ENCODE peak calls at places on chromosomes 1 and 21, in six cellular contexts. P is PC-3, J is neural progenitor cell, S is hepatocyte, I is OCI-LY7, N is GM23338. G is an unnamed sample.

GRCh38 chr21:44303490-44303981 is 3.7 kb downstream of the PFKL start:
- DNase-seq in N (no peak), P (no peak), I (peak; percentile 50), S (peak; percentile 84), J (no peak), G (no peak)

GRCh38 chr1:16302709-16303627 is 49.3 kb downstream of the FBXO42 start:
- DNase-seq in J (no peak), N (no peak), P (no peak), I (no peak), S (peak; percentile 14), G (no peak)

GRCh38 chr1:5619469-5619868 is 372.8 kb downstream of the NPHP4 start:
- DNase-seq in J (no peak), I (no peak), S (no peak), N (no peak), P (no peak), G (no peak)

GRCh38 chr21:31873696-31874599 is 1.1 kb downstream of the HUNK start:
- DNase-seq in J (peak; percentile 82), N (peak; percentile 73), I (peak; percentile 39), P (peak; percentile 16), S (peak; percentile 83), G (peak; percentile 60)

GRCh38 chr1:189606795-189607476 is 870.7 kb downstream of the BRINP3 start:
- DNase-seq in I (no peak), N (no peak), J (no peak), P (peak; percentile 88), S (no peak), G (no peak)

GRCh38 chr1:113835686-113836290 is 23.5 kb upstream of the RSBN1 start:
- DNase-seq in S (peak; percentile 68), P (peak; percentile 75), N (peak; percentile 57), I (peak; percentile 71), J (peak; percentile 42), G (peak; percentile 29)

GRCh38 chr21:46457801-46458314 is 833 bp upstream of the DIP2A start:
- DNase-seq in P (peak; percentile 25), I (peak; percentile 57), N (peak; percentile 55), J (no peak), S (peak; percentile 57), G (peak; percentile 59)

GRCh38 chr1:207923561-207923960 is 12.6 kb upstream of the CD34 start:
- DNase-seq in N (no peak), P (no peak), I (no peak), J (peak; percentile 52), S (no peak), G (no peak)

GRCh38 chr1:175968486-175969182 is 225.2 kb upstream of the TNR start:
- DNase-seq in I (no peak), S (peak; percentile 3), J (no peak), N (no peak), P (no peak), G (no peak)

GRCh38 chr1:187129132-187129531 is 300.4 kb downstream of the PLA2G4A start:
- DNase-seq in I (no peak), S (no peak), P (no peak), N (no peak), J (no peak), G (no peak)

GRCh38 chr1:17149771-17150170 is 30.5 kb upstream of the PADI2 start:
- DNase-seq in N (peak; percentile 22), P (no peak), J (no peak), I (no peak), S (no peak), G (no peak)

GRCh38 chr1:79638382-79638781 is 631.9 kb upstream of the ADGRL4 start:
- DNase-seq in P (no peak), S (no peak), J (no peak), I (peak; percentile 10), N (no peak), G (no peak)

GRCh38 chr1:91948501-91949355 is 473 bp upstream of the BRDT start:
- DNase-seq in N (peak; percentile 17), P (no peak), J (no peak), I (no peak), S (no peak), G (no peak)

GRCh38 chr21:31108969-31109368 is 70.7 kb upstream of the KRTAP19-8 start:
- DNase-seq in N (peak; percentile 69), S (no peak), J (peak; percentile 13), I (peak; percentile 36), P (peak; percentile 45), G (peak; percentile 76)

GRCh38 chr1:163442940-163443339 is 121.2 kb downstream of the NUF2 start:
- DNase-seq in P (no peak), I (no peak), S (no peak), N (no peak), J (no peak), G (no peak)

GRCh38 chr1:9561429-9561828 is 22.2 kb downstream of the SLC25A33 start:
- DNase-seq in N (no peak), P (peak; percentile 80), I (peak; percentile 24), S (peak; percentile 81), J (no peak), G (no peak)

GRCh38 chr1:85952460-85952859 is 204.1 kb downstream of the COL24A1 start:
- DNase-seq in N (no peak), J (no peak), S (no peak), I (no peak), P (no peak), G (no peak)

GRCh38 chr1:224783006-224783651 is 146.3 kb upstream of the DNAH14 start:
- DNase-seq in J (no peak), I (peak; percentile 84), P (peak; percentile 50), S (no peak), N (no peak), G (peak; percentile 86)

GRCh38 chr1:109969430-109969829 is 15.1 kb upstream of the AHCYL1 start:
- DNase-seq in N (no peak), J (no peak), P (peak; percentile 77), S (no peak), I (no peak), G (no peak)

GRCh38 chr1:160098852-160099647 is 631 bp upstream of the IGSF8 start:
- DNase-seq in S (peak; percentile 98), J (peak; percentile 97), I (peak; percentile 95), N (peak; percentile 97), P (peak; percentile 96), G (peak; percentile 98)

GRCh38 chr1:248923932-248924331 is 17.9 kb downstream of the PGBD2 start:
- DNase-seq in N (no peak), J (no peak), S (no peak), P (no peak), I (no peak), G (no peak)
- H3K4me2 ChIP-seq in N (no peak overlapping the region), J (no peak overlapping the region), S (no peak overlapping the region), P (no peak overlapping the region), I (no peak overlapping the region), G (peak overlapping the region; percentile 78)

GRCh38 chr1:19606817-19607706 is 37.0 kb upstream of the NBL1 start:
- DNase-seq in S (no peak), P (no peak), N (no peak), J (no peak), I (no peak), G (no peak)
- H3K4me3 ChIP-seq in S (no peak overlapping the region), P (no peak overlapping the region), N (no peak overlapping the region), J (no peak overlapping the region), I (no peak overlapping the region), G (no peak overlapping the region)

DNA sequence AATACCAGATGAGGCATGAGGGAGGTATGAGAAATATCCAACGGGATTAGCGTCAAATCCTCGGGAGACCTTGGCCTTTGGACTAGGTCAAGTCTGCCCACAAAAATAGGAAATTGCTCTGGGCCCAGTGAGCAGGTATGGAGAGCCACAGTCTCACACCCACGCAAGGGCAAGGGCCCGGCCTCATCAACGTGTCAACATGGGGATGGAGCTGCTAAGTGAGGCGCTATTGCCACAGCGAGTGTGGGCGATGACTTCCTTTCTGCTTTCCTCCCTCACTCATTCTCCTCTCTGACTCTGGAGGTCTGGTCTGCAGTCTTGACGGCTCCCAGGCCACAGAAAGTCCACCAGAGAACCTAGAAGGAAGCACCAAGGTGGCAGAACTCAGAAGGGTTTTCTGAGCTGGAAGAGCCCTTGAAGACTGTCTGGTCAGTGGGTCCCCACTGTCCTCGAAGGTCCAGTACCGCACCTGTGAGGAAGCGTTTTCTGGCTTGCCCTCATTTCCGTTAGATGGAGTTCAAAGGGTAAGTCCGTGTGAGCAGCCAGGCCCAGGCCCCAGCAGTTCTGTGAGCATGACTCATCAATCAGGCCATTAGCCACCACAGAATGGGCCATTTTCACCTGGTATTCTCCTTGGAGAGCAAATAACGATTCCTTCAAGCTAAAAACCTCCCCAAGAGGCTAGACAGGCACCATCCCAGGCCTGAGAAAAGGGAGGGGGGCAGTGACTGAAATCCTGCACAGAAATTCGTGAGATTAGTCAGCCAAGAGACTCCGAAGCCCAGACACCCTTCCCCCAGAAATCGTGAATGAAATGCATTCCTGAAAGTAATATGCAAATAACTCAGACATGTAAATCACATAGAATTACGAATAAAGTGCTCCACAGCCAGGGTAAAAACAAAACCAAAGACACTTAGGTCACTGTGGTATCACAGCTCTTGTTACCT is 66.2 kb downstream of the BCAR3 start:
- DNase-seq in P (peak; percentile 47), N (peak; percentile 76), J (no peak), S (peak; percentile 40), I (no peak), G (no peak)
- TF ChIP-seq EZH2phosphoT487 in P (no peak), N (no peak), J (no peak), S (no peak), I (no peak), G (no peak)

DNA sequence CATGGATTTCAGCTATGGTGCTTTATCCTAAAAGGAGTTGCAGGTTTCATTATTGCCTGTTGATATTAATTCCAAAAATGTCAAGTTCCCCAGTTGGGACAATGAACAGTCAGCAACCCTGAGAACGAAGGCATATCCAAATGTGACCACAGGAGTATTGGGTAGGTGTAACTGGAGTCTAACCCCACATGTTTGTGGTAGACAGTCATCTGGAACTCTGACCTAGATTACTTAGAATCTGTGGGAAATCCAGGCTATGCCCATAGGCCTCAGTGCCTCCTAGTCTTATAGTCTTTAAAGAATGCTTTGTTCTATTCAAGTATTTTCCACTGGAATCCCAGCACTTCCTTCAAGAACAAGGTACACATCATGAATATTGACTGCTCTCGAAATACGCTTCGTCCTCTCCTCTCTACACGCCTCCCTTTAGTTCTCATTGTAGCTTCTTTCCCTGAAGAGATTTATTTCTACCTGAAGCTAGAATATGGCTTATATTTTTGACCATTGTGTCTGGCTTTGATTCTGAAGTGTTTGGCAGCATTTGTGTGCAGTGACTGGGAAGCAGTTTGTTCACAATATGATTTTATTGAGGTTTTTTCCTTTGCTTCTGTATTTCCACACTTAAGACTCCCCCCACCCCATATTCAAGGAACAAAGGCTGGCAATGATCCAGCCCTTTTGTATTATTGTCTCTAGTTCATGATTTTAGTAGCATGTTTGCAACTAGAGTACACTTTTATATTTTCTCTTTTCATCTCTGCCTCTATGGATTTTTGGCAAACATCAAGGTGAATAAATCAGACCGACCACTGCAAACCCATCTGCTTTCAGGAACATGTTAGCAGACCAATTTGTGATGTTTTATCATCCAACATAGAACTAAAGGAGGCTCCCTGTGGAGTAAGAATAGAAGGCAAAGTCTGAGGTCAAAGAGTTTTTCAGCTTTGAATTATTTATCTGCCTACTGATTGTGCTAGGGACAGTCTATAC is 178.6 kb downstream of the GPR52 start:
- DNase-seq in I (no peak), S (no peak), J (peak; percentile 7), P (peak; percentile 68), N (peak; percentile 17), G (no peak)
- H3K4me2 ChIP-seq in I (no peak overlapping the region), S (no peak overlapping the region), J (no peak overlapping the region), P (peak overlapping the region; percentile 16), N (no peak overlapping the region), G (no peak overlapping the region)

DNA sequence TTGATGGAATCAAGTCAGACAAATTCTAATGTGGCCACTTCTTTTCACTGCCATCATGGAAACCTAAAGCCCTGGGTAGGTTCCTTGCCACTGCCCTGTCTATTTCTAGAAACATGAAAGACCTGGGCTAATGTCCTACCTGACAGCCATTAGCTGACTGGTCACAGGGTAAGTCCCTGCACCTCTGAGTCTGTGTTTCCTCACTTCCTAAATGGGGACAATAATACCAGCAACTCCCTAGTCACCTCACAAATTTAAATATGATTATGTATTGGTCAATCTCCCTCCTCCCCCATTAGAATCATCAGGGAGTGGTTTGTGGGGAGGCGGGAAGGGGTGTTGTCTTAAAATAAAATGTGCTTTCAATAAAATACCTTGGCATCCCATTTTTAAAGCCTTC is 2.2 kb downstream of the CREG1 start:
- DNase-seq in I (no peak), S (no peak), N (no peak), P (no peak), J (no peak), G (no peak)
- H3K4me3 ChIP-seq in I (peak overlapping the region; percentile 84), S (no peak overlapping the region), N (no peak overlapping the region), P (no peak overlapping the region), J (no peak overlapping the region), G (no peak overlapping the region)

G was measured in MM.1S.